ENCODE peak calls at places on chromosome 1, in nine cellular contexts. One of them, this sample, is unnamed.

GRCh38 chr1:233238884-233239432 is 56.6 kb downstream of the PCNX2 start:
- DNase-seq in GM13977: no peak
- DNase-seq in central memory CD4-positive, alpha-beta T cell: no peak
- DNase-seq in SJSA1: no peak
- DNase-seq in NCI-H2029: no peak
- DNase-seq in ELR: no peak
- DNase-seq in H4: no peak
- DNase-seq in EL: no peak
- DNase-seq in amniotic epithelial cell: peak; percentile 48
- DNase-seq in this sample: no peak

GRCh38 chr1:208222376-208223110 is 21.6 kb downstream of the PLXNA2 start:
- DNase-seq in GM13977: no peak
- DNase-seq in central memory CD4-positive, alpha-beta T cell: no peak
- DNase-seq in SJSA1: no peak
- DNase-seq in NCI-H2029: no peak
- DNase-seq in ELR: peak; percentile 55
- DNase-seq in H4: no peak
- DNase-seq in EL: peak; percentile 43
- DNase-seq in amniotic epithelial cell: no peak
- DNase-seq in this sample: no peak

GRCh38 chr1:175906370-175906769 is 163.0 kb upstream of the TNR start:
- DNase-seq in GM13977: no peak
- DNase-seq in central memory CD4-positive, alpha-beta T cell: no peak
- DNase-seq in SJSA1: no peak
- DNase-seq in NCI-H2029: no peak
- DNase-seq in ELR: no peak
- DNase-seq in H4: no peak
- DNase-seq in EL: no peak
- DNase-seq in amniotic epithelial cell: no peak
- DNase-seq in this sample: no peak

GRCh38 chr1:201341377-201341776 is 36.1 kb downstream of the TNNT2 start:
- DNase-seq in GM13977: no peak
- DNase-seq in central memory CD4-positive, alpha-beta T cell: no peak
- DNase-seq in SJSA1: no peak
- DNase-seq in NCI-H2029: no peak
- DNase-seq in ELR: no peak
- DNase-seq in H4: no peak
- DNase-seq in EL: no peak
- DNase-seq in amniotic epithelial cell: no peak
- DNase-seq in this sample: no peak

GRCh38 chr1:159580340-159580739 is 7.3 kb upstream of the APCS start:
- DNase-seq in GM13977: peak; percentile 26
- DNase-seq in central memory CD4-positive, alpha-beta T cell: no peak
- DNase-seq in SJSA1: no peak
- DNase-seq in NCI-H2029: no peak
- DNase-seq in ELR: peak; percentile 15
- DNase-seq in H4: no peak
- DNase-seq in EL: no peak
- DNase-seq in amniotic epithelial cell: no peak
- DNase-seq in this sample: no peak

GRCh38 chr1:169727307-169727706 is 6.6 kb downstream of the SELE start:
- DNase-seq in GM13977: no peak
- DNase-seq in central memory CD4-positive, alpha-beta T cell: no peak
- DNase-seq in SJSA1: no peak
- DNase-seq in NCI-H2029: no peak
- DNase-seq in ELR: no peak
- DNase-seq in H4: no peak
- DNase-seq in EL: no peak
- DNase-seq in amniotic epithelial cell: no peak
- DNase-seq in this sample: no peak

GRCh38 chr1:150017206-150017750 is 6.8 kb upstream of the OTUD7B start:
- DNase-seq in GM13977: no peak
- DNase-seq in central memory CD4-positive, alpha-beta T cell: no peak
- DNase-seq in SJSA1: no peak
- DNase-seq in NCI-H2029: no peak
- DNase-seq in ELR: no peak
- DNase-seq in H4: no peak
- DNase-seq in EL: no peak
- DNase-seq in amniotic epithelial cell: no peak
- DNase-seq in this sample: no peak

GRCh38 chr1:36251794-36252481 is 27.7 kb downstream of the THRAP3 start:
- DNase-seq in GM13977: no peak
- DNase-seq in central memory CD4-positive, alpha-beta T cell: no peak
- DNase-seq in SJSA1: no peak
- DNase-seq in NCI-H2029: no peak
- DNase-seq in ELR: peak; percentile 54
- DNase-seq in H4: no peak
- DNase-seq in EL: peak; percentile 35
- DNase-seq in amniotic epithelial cell: no peak
- DNase-seq in this sample: no peak

GRCh38 chr1:201436461-201436860 is 14.9 kb upstream of the TNNI1 start:
- DNase-seq in GM13977: no peak
- DNase-seq in central memory CD4-positive, alpha-beta T cell: no peak
- DNase-seq in SJSA1: no peak
- DNase-seq in NCI-H2029: no peak
- DNase-seq in ELR: peak; percentile 70
- DNase-seq in H4: no peak
- DNase-seq in EL: peak; percentile 55
- DNase-seq in amniotic epithelial cell: no peak
- DNase-seq in this sample: peak; percentile 56

GRCh38 chr1:214037468-214037867 is 49.7 kb downstream of the PROX1 start:
- DNase-seq in GM13977: no peak
- DNase-seq in central memory CD4-positive, alpha-beta T cell: no peak
- DNase-seq in SJSA1: no peak
- DNase-seq in NCI-H2029: no peak
- DNase-seq in ELR: no peak
- DNase-seq in H4: no peak
- DNase-seq in EL: no peak
- DNase-seq in amniotic epithelial cell: no peak
- DNase-seq in this sample: no peak

GRCh38 chr1:60942896-60943633 is 139.3 kb upstream of the NFIA start:
- DNase-seq in GM13977: peak; percentile 8
- DNase-seq in central memory CD4-positive, alpha-beta T cell: no peak
- DNase-seq in SJSA1: no peak
- DNase-seq in NCI-H2029: no peak
- DNase-seq in ELR: no peak
- DNase-seq in H4: no peak
- DNase-seq in EL: no peak
- DNase-seq in amniotic epithelial cell: no peak
- DNase-seq in this sample: no peak

GRCh38 chr1:50419192-50419906 is 3.9 kb downstream of the DMRTA2 start:
- DNase-seq in GM13977: peak; percentile 51
- DNase-seq in central memory CD4-positive, alpha-beta T cell: no peak
- DNase-seq in SJSA1: no peak
- DNase-seq in NCI-H2029: peak; percentile 62
- DNase-seq in ELR: no peak
- DNase-seq in H4: no peak
- DNase-seq in EL: no peak
- DNase-seq in amniotic epithelial cell: no peak
- DNase-seq in this sample: no peak

GRCh38 chr1:238552271-238552670 is 661.5 kb upstream of the ZP4 start:
- DNase-seq in GM13977: no peak
- DNase-seq in central memory CD4-positive, alpha-beta T cell: no peak
- DNase-seq in SJSA1: no peak
- DNase-seq in NCI-H2029: no peak
- DNase-seq in ELR: no peak
- DNase-seq in H4: no peak
- DNase-seq in EL: no peak
- DNase-seq in amniotic epithelial cell: peak; percentile 7
- DNase-seq in this sample: no peak

GRCh38 chr1:95339377-95339776 is 105.4 kb downstream of the RWDD3 start:
- DNase-seq in GM13977: no peak
- DNase-seq in central memory CD4-positive, alpha-beta T cell: no peak
- DNase-seq in SJSA1: no peak
- DNase-seq in NCI-H2029: no peak
- DNase-seq in ELR: no peak
- DNase-seq in H4: no peak
- DNase-seq in EL: no peak
- DNase-seq in amniotic epithelial cell: no peak
- DNase-seq in this sample: no peak

GRCh38 chr1:1264868-1265272 is 8.8 kb downstream of the UBE2J2 start:
- DNase-seq in GM13977: no peak
- DNase-seq in central memory CD4-positive, alpha-beta T cell: no peak
- DNase-seq in SJSA1: peak; percentile 95
- DNase-seq in NCI-H2029: no peak
- DNase-seq in ELR: peak; percentile 100
- DNase-seq in H4: peak; percentile 98
- DNase-seq in EL: peak; percentile 100
- DNase-seq in amniotic epithelial cell: peak; percentile 87
- DNase-seq in this sample: peak; percentile 100

GRCh38 chr1:89966666-89967065 is 28.2 kb upstream of the ZNF326 start:
- DNase-seq in GM13977: no peak
- DNase-seq in central memory CD4-positive, alpha-beta T cell: no peak
- DNase-seq in SJSA1: no peak
- DNase-seq in NCI-H2029: no peak
- DNase-seq in ELR: no peak
- DNase-seq in H4: no peak
- DNase-seq in EL: no peak
- DNase-seq in amniotic epithelial cell: no peak
- DNase-seq in this sample: no peak

GRCh38 chr1:206909167-206909882 is 12.1 kb downstream of the IL24 start:
- DNase-seq in GM13977: peak; percentile 46
- DNase-seq in central memory CD4-positive, alpha-beta T cell: peak; percentile 53
- DNase-seq in SJSA1: peak; percentile 53
- DNase-seq in NCI-H2029: peak; percentile 94
- DNase-seq in ELR: peak; percentile 56
- DNase-seq in H4: peak; percentile 29
- DNase-seq in EL: peak; percentile 17
- DNase-seq in amniotic epithelial cell: no peak
- DNase-seq in this sample: no peak

GRCh38 chr1:203077956-203078355 is 7.9 kb downstream of the MYOG start:
- DNase-seq in GM13977: no peak
- DNase-seq in central memory CD4-positive, alpha-beta T cell: no peak
- DNase-seq in SJSA1: no peak
- DNase-seq in NCI-H2029: no peak
- DNase-seq in ELR: no peak
- DNase-seq in H4: no peak
- DNase-seq in EL: no peak
- DNase-seq in amniotic epithelial cell: no peak
- DNase-seq in this sample: no peak

GRCh38 chr1:16073490-16074104 is at the start of gene FAM131C:
- DNase-seq in GM13977: peak; percentile 84
- DNase-seq in central memory CD4-positive, alpha-beta T cell: peak; percentile 28
- DNase-seq in SJSA1: no peak
- DNase-seq in NCI-H2029: no peak
- DNase-seq in ELR: peak; percentile 42
- DNase-seq in H4: no peak
- DNase-seq in EL: peak; percentile 35
- DNase-seq in amniotic epithelial cell: no peak
- DNase-seq in this sample: no peak

GRCh38 chr1:99652881-99653281 is 7.0 kb downstream of the PALMD start:
- DNase-seq in GM13977: no peak
- DNase-seq in central memory CD4-positive, alpha-beta T cell: no peak
- DNase-seq in SJSA1: no peak
- DNase-seq in NCI-H2029: no peak
- DNase-seq in ELR: no peak
- DNase-seq in H4: no peak
- DNase-seq in EL: no peak
- DNase-seq in amniotic epithelial cell: no peak
- DNase-seq in this sample: no peak

GRCh38 chr1:152451254-152451653 is 37.2 kb upstream of the CRNN start:
- DNase-seq in GM13977: no peak
- DNase-seq in central memory CD4-positive, alpha-beta T cell: no peak
- DNase-seq in SJSA1: no peak
- DNase-seq in NCI-H2029: no peak
- DNase-seq in ELR: no peak
- DNase-seq in H4: no peak
- DNase-seq in EL: no peak
- DNase-seq in amniotic epithelial cell: no peak
- DNase-seq in this sample: no peak

GRCh38 chr1:167130782-167131520 is 37.1 kb downstream of the STYXL2 start:
- DNase-seq in GM13977: no peak
- DNase-seq in central memory CD4-positive, alpha-beta T cell: no peak
- DNase-seq in SJSA1: no peak
- DNase-seq in NCI-H2029: no peak
- DNase-seq in ELR: no peak
- DNase-seq in H4: no peak
- DNase-seq in EL: no peak
- DNase-seq in amniotic epithelial cell: no peak
- DNase-seq in this sample: no peak

GRCh38 chr1:211198111-211198510 is 61.1 kb upstream of the RCOR3 start:
- DNase-seq in GM13977: no peak
- DNase-seq in central memory CD4-positive, alpha-beta T cell: no peak
- DNase-seq in SJSA1: no peak
- DNase-seq in NCI-H2029: no peak
- DNase-seq in ELR: peak; percentile 74
- DNase-seq in H4: no peak
- DNase-seq in EL: peak; percentile 62
- DNase-seq in amniotic epithelial cell: peak; percentile 84
- DNase-seq in this sample: peak; percentile 26

This sample was measured in HFFc6.